ENCODE peak calls at places on chromosomes 5 and 9, in six cellular contexts. R is spleen, C is heart right ventricle, P is astrocyte of the spinal cord, Y is fibroblast of pulmonary artery, S is cardiac fibroblast. G is an unnamed sample.

GRCh38 chr5:159581502-159582249 is 251.4 kb upstream of the IL12B start:
- DNase-seq in Y (peak), R (no peak), S (peak), P (peak), C (no peak), G (no peak)

GRCh38 chr5:150584561-150585335 is 55.7 kb upstream of the SYNPO start:
- DNase-seq in C (no peak), S (no peak), R (no peak), Y (no peak), P (no peak), G (no peak)

GRCh38 chr5:55160493-55161209 is 680 bp downstream of the GPX8 start:
- DNase-seq in R (no peak), C (no peak), Y (peak), P (peak), S (peak), G (peak)

GRCh38 chr5:58674711-58675110 is 91.8 kb downstream of the RAB3C start:
- DNase-seq in R (no peak), Y (no peak), C (no peak), P (no peak), S (no peak), G (no peak)

GRCh38 chr5:141172381-141173204 is at the start of gene PCDHB7:
- DNase-seq in P (peak), S (peak), R (no peak), C (no peak), Y (peak), G (no peak)

GRCh38 chr9:78400496-78400895 is 103.6 kb downstream of the PSAT1 start:
- DNase-seq in Y (no peak), R (no peak), P (no peak), C (no peak), S (no peak), G (no peak)

GRCh38 chr9:34578241-34579096 is 11.1 kb downstream of the CNTFR start:
- DNase-seq in Y (peak), R (no peak), S (peak), C (no peak), P (peak), G (no peak)

GRCh38 chr5:164207646-164208045 is 702.2 kb downstream of the MAT2B start:
- DNase-seq in P (no peak), R (no peak), C (no peak), Y (peak), S (peak), G (no peak)

GRCh38 chr5:142446131-142446959 is 121.5 kb upstream of the SPRY4 start:
- DNase-seq in R (no peak), Y (peak), C (no peak), S (peak), P (peak), G (no peak)

GRCh38 chr5:173547579-173547978 is 68.9 kb downstream of the BOD1 start:
- DNase-seq in R (no peak), P (peak), S (peak), Y (peak), C (no peak), G (no peak)

GRCh38 chr5:147057051-147057450 is 177.8 kb upstream of the STK32A start:
- DNase-seq in P (no peak), R (no peak), S (no peak), Y (no peak), C (no peak), G (no peak)

GRCh38 chr9:110602281-110602680 is 22.7 kb upstream of the SVEP1 start:
- DNase-seq in P (no peak), S (no peak), Y (no peak), C (no peak), R (no peak), G (no peak)

GRCh38 chr9:89951671-89952070 is 346.9 kb downstream of the GADD45G start:
- DNase-seq in R (no peak), P (no peak), S (no peak), Y (no peak), C (no peak), G (no peak)

GRCh38 chr5:151523335-151523734 is 67.8 kb downstream of the FAT2 start:
- DNase-seq in C (no peak), Y (peak), P (peak), S (peak), R (no peak), G (no peak)

GRCh38 chr9:19231126-19232035 is 888 bp downstream of the DENND4C start:
- DNase-seq in Y (peak), C (no peak), S (peak), R (peak), P (peak), G (peak)

GRCh38 chr9:104997536-104997935 is 69.6 kb upstream of the ABCA1 start:
- DNase-seq in R (no peak), Y (no peak), S (peak), P (no peak), C (no peak), G (no peak)

GRCh38 chr5:147391781-147392180 is 118.1 kb downstream of the DPYSL3 start:
- DNase-seq in P (peak), S (peak), R (no peak), C (peak), Y (peak), G (peak)

GRCh38 chr5:77546-77945 is 14.4 kb upstream of the PLEKHG4B start:
- DNase-seq in C (no peak), S (no peak), Y (no peak), P (no peak), R (no peak), G (no peak)

GRCh38 chr9:38085308-38085707 is 16.3 kb upstream of the SHB start:
- DNase-seq in Y (no peak), R (no peak), P (no peak), C (no peak), S (no peak), G (no peak)

GRCh38 chr5:76849767-76850291 is at the start of gene S100Z:
- DNase-seq in Y (peak), C (no peak), P (no peak), S (no peak), R (no peak), G (no peak)

GRCh38 chr5:55360190-55360589 is 52.4 kb downstream of the MTREX start:
- DNase-seq in C (no peak), S (peak), P (no peak), Y (peak), R (no peak), G (no peak)

GRCh38 chr9:12933957-12934356 is 159.1 kb downstream of the LURAP1L start:
- DNase-seq in S (peak), C (no peak), P (no peak), R (no peak), Y (peak), G (no peak)

GRCh38 chr9:71048271-71048670 is 73.2 kb downstream of the TRPM3 start:
- DNase-seq in R (no peak), C (no peak), P (no peak), S (no peak), Y (no peak), G (no peak)

GRCh38 chr9:8706546-8706945 is 907.0 kb upstream of the DMAC1 start:
- DNase-seq in P (no peak), S (no peak), C (no peak), R (no peak), Y (no peak), G (no peak)

GRCh38 chr5:33105521-33105941 is 335.2 kb upstream of the TARS1 start:
- DNase-seq in C (no peak), R (no peak), S (peak), Y (peak), P (peak), G (peak)

GRCh38 chr5:168651654-168652053 is 72.5 kb upstream of the PANK3 start:
- DNase-seq in S (peak), P (peak), C (no peak), R (no peak), Y (peak), G (no peak)

GRCh38 chr5:37837101-37838032 is 2.5 kb downstream of the GDNF start:
- DNase-seq in P (peak), Y (peak), R (peak), C (peak), S (peak), G (peak)

GRCh38 chr9:81787747-81788632 is 98.6 kb upstream of the TLE1 start:
- DNase-seq in Y (peak), R (no peak), S (peak), P (peak), C (no peak), G (no peak)

GRCh38 chr5:1004598-1005361 is 3.8 kb upstream of the NKD2 start:
- DNase-seq in C (peak), R (peak), P (no peak), S (peak), Y (peak), G (peak)

GRCh38 chr5:172303090-172303995 is 19.8 kb upstream of the UBTD2 start:
- DNase-seq in Y (peak), S (peak), C (no peak), R (no peak), P (peak), G (no peak)

GRCh38 chr5:1745806-1746370 is 53.7 kb downstream of the MRPL36 start:
- DNase-seq in C (no peak), Y (no peak), P (no peak), S (no peak), R (peak), G (no peak)

GRCh38 chr9:88007291-88007650 is 32.9 kb upstream of the CDK20 start:
- DNase-seq in C (no peak), S (no peak), P (peak), R (no peak), Y (no peak), G (no peak)

GRCh38 chr5:127205147-127205546 is 85.4 kb upstream of the MEGF10 start:
- DNase-seq in P (no peak), C (no peak), S (no peak), Y (no peak), R (no peak), G (no peak)

GRCh38 chr5:42423285-42424152 is at the start of gene GHR:
- DNase-seq in S (peak), R (peak), Y (peak), P (peak), C (peak), G (peak)

GRCh38 chr5:169801324-169801777 is 164.3 kb downstream of the DOCK2 start:
- DNase-seq in Y (peak), R (no peak), S (peak), P (peak), C (no peak), G (no peak)

GRCh38 chr5:172543484-172544298 is 89.4 kb upstream of the SH3PXD2B start:
- DNase-seq in S (no peak), C (no peak), Y (no peak), R (peak), P (no peak), G (no peak)

GRCh38 chr5:98964621-98965020 is 35.8 kb upstream of the CHD1 start:
- DNase-seq in P (no peak), S (no peak), Y (no peak), C (no peak), R (no peak), G (no peak)

GRCh38 chr5:56612759-56613158 is 202.6 kb upstream of the MAP3K1 start:
- DNase-seq in P (no peak), S (no peak), Y (no peak), R (no peak), C (no peak), G (no peak)

GRCh38 chr5:102910240-102911226 is 155.4 kb downstream of the PAM start:
- DNase-seq in C (no peak), S (peak), Y (no peak), P (peak), R (no peak), G (no peak)

GRCh38 chr5:102916114-102916513 is 161.0 kb downstream of the PAM start:
- DNase-seq in Y (no peak), R (no peak), P (no peak), S (peak), C (no peak), G (no peak)

GRCh38 chr5:102911973-102912372 is 156.9 kb downstream of the PAM start:
- DNase-seq in S (peak), C (no peak), Y (peak), P (peak), R (no peak), G (no peak)
- TF ChIP-seq CTCF in S (no peak), C (no peak), Y (no peak), P (no peak), R (no peak), G (no peak)

GRCh38 chr5:137605377-137605776 is 106.3 kb upstream of the SPOCK1 start:
- DNase-seq in R (no peak), Y (peak), S (peak), C (no peak), P (peak), G (no peak)
- TF ChIP-seq CTCF in R (no peak), Y (peak), S (peak), C (no peak), P (peak), G (no peak)

DNA sequence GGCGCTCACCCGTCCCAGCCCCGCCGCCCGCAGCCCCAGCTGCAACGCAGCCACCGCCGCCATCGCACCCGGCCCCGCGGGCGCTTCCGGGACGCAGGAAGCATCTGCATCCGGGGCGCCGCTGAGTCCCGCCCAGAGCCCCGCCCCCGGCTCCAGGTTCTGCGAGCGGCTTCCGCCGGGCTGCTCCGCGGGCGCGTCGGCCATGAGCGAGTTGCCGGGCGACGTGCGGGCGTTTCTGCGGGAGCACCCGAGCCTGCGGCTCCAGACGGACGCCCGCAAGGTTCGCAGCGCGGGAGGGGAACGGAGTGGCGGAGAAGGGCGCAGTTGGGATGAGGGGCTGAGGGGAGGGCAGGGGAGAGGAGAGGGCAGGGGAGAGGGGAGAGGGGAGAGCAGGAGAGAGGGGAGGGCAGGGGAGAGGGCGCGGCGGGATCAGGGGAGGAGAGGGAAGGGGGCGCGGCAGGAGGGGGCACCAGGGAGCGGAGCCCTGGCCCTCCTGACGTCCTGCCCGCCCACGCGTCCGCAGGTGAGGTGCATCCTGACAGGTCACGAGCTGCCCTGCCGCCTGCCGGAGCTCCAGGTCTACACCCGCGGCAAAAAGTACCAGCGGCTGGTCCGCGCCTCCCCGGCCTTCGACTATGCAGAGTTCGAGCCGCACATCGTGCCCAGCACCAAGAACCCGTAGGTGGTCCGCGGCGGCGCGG is at the start of the genes SURF1 and SURF2:
- DNase-seq in Y (peak), S (peak), C (peak), R (peak), P (peak), G (peak)
- TF ChIP-seq CTCF in Y (no peak), S (no peak), C (no peak), R (no peak), P (peak), G (no peak)

DNA sequence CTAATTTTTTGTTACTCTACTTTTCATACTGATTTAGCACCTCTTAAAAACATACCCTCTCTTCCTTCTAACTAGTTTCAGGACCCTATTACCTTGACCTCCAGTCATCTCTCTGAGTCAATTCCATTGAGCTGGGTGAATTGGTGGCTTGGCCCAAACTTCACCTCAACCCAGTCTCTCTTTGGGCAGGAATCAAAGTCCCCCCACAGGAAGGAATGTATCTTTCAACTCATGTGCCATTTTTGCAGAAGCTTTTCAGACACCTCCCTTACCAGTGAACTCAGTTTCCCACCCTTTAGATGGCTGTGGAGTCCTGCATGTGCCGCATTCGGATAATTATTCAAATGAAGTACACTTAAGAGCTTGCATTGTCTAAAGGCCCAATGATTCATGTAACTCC is 693.6 kb downstream of the PTPRD start:
- DNase-seq in S (no peak), Y (no peak), R (no peak), P (no peak), C (no peak), G (no peak)
- TF ChIP-seq CTCF in S (no peak), Y (no peak), R (no peak), P (no peak), C (no peak), G (no peak)

DNA sequence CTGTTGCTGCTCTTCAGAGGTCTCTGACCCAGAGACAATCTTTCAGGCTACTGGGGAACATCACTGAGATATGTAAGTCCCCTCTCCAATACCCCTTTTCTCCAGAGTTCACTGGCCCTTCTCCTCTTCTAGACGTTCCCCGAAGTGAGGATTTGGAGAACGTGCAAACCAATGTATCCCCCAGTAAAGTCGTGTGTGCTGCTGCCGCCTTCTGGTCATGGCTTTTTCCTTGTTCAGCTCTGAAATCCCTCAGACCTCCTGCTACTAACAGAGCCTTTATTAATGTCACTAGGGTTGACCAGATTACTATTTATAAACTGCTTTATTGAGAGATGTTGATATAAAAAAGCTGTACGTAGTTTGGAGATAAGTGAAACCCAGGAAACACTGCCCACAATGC is 1028.6 kb downstream of the CDH9 start:
- DNase-seq in S (no peak), R (no peak), C (no peak), Y (no peak), P (no peak), G (no peak)
- TF ChIP-seq CTCF in S (no peak), R (no peak), C (no peak), Y (no peak), P (no peak), G (no peak)

DNA sequence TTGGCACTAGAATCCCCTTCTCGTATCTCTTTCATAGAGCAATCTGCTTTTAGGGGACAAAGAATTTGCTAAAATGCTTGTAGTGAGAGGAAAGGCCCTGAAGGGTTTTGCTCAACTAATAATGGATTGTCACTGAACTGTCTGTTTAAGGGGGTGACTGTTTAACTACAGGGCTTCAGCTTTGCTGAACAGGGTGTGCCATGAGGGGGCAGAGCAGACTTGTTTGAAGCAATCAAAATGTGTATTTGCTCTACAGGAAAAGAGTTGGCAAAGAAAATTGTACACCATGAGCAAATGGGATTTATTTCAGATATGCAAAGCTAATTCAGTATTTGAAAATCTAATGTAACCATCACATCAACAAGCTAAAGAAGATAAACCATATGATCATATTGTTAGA is 154.3 kb downstream of the GABRG2 start:
- DNase-seq in R (no peak), C (no peak), Y (no peak), P (no peak), S (no peak), G (no peak)
- TF ChIP-seq CTCF in R (no peak), C (no peak), Y (no peak), P (no peak), S (no peak), G (no peak)

DNA sequence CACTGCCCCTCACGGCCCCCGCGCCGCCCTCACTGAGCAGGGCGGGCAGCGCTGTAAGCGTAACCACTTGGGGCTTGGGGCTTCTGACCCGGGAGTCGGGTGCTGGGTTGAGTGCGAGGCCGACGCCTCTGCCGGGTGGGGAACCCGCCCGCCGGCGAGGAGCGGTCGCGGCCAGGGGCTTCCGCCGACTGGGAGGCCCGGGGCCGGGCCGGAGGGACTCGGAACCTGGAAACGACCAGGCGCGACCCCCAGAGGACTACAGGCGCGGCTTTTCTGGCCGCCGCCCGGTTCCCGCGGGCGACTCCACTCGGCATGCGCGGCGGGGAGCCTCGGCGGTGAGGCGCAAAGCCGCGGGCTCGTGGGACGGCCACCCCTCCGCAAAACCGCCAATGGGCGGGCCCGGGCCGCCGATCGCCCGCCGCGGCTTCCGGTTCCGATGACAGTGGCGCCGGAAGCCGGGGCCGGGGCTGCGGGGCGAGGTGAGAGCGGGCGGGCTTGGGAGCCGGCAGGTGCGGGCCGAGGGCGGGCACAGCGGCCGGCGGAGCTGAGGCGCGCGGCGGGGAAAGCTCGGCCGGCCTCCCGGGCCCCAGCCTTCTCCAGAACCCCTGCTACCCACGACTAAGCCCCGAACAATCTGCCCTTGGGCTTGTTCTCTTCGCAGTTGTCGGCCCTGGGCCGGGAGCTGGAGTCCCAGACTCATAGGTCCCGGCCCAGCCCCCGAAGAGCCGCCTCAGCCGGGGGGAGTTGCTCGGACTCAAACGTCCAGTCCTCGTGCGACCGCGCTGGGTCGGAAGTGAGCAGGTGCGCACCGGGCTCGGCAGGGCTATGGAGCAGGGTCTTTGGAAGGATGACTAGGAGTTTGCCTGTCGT is at the start of gene RMND5B:
- DNase-seq in Y (peak), R (peak), P (peak), C (peak), S (peak), G (peak)
- TF ChIP-seq CTCF in Y (no peak), R (no peak), P (no peak), C (no peak), S (no peak), G (peak)

G was measured in gastrocnemius medialis.